ENCODE peak calls at places on chromosomes 7 and 10, in four cellular contexts. Y is upper lobe of left lung, M is body of pancreas, H is ovary. B is an unnamed sample.

GRCh38 chr10:49600781-49601400 is 9.2 kb upstream of the SLC18A3 start:
- DNase-seq in M (no peak), Y (no peak), H (no peak), B (no peak)

GRCh38 chr7:17320102-17320497 is 21.6 kb downstream of the AHR start:
- DNase-seq in M (no peak), Y (no peak), H (no peak), B (no peak)

GRCh38 chr7:46296526-46296925 is 375.5 kb upstream of the IGFBP3 start:
- DNase-seq in H (no peak), M (no peak), Y (no peak), B (no peak)

GRCh38 chr7:15839415-15840100 is 153.1 kb upstream of the MEOX2 start:
- DNase-seq in Y (no peak), H (no peak), M (peak; percentile 19), B (peak; percentile 25)

GRCh38 chr7:39926111-39926510 is 23.9 kb upstream of the CDK13 start:
- DNase-seq in H (no peak), M (no peak), Y (no peak), B (no peak)

GRCh38 chr7:80225361-80225760 is 90.7 kb downstream of the GNAI1 start:
- DNase-seq in Y (no peak), M (no peak), H (no peak), B (no peak)

GRCh38 chr10:10870523-10871241 is 147.0 kb upstream of the CELF2 start:
- DNase-seq in M (no peak), Y (no peak), H (no peak), B (no peak)

GRCh38 chr7:93910076-93910994 is 4.0 kb downstream of the GNGT1 start:
- DNase-seq in H (peak; percentile 82), M (peak; percentile 19), Y (no peak), B (no peak)

GRCh38 chr7:43727494-43727893 is 1.8 kb downstream of the COA1 start:
- DNase-seq in H (no peak), Y (no peak), M (no peak), B (no peak)

GRCh38 chr7:47448971-47449370 is 132.9 kb downstream of the TNS3 start:
- DNase-seq in M (no peak), Y (no peak), H (no peak), B (no peak)

GRCh38 chr7:130890176-130891020 is 156.4 kb upstream of the KLF14 start:
- DNase-seq in M (no peak), H (peak; percentile 40), Y (peak; percentile 64), B (no peak)

GRCh38 chr10:79058899-79059771 is 9.6 kb upstream of the ZMIZ1 start:
- DNase-seq in H (peak; percentile 7), M (peak; percentile 88), Y (peak; percentile 36), B (no peak)

GRCh38 chr7:123570390-123571182 is 13.0 kb upstream of the NDUFA5 start:
- DNase-seq in Y (no peak), H (no peak), M (no peak), B (no peak)

GRCh38 chr7:28383949-28384348 is 28.4 kb upstream of the CREB5 start:
- DNase-seq in Y (no peak), H (no peak), M (no peak), B (no peak)

GRCh38 chr7:96076350-96076707 is 245.6 kb downstream of the SLC25A13 start:
- DNase-seq in H (no peak), Y (no peak), M (no peak), B (no peak)

GRCh38 chr10:28382520-28383269 is 79.8 kb upstream of the MPP7 start:
- DNase-seq in H (no peak), Y (no peak), M (no peak), B (no peak)

GRCh38 chr10:22573820-22574569 is 140.4 kb downstream of the PIP4K2A start:
- DNase-seq in Y (no peak), M (no peak), H (no peak), B (no peak)

GRCh38 chr10:90855126-90855525 is 2.7 kb downstream of the HTR7 start:
- DNase-seq in M (no peak), H (no peak), Y (no peak), B (no peak)

GRCh38 chr10:6737080-6737641 is 157.1 kb upstream of the PRKCQ start:
- DNase-seq in M (no peak), Y (no peak), H (no peak), B (no peak)

GRCh38 chr10:109668703-109669102 is 254.6 kb downstream of the XPNPEP1 start:
- DNase-seq in H (no peak), Y (no peak), M (no peak), B (no peak)

GRCh38 chr10:69810998-69811397 is 9.3 kb downstream of the COL13A1 start:
- DNase-seq in H (no peak), Y (no peak), M (no peak), B (no peak)

GRCh38 chr7:83876593-83876992 is 227.7 kb upstream of the SEMA3E start:
- DNase-seq in Y (no peak), H (no peak), M (no peak), B (no peak)

GRCh38 chr7:130275826-130276291 is 9.2 kb downstream of the CPA2 start:
- DNase-seq in Y (no peak), H (no peak), M (no peak), B (no peak)

GRCh38 chr7:99021941-99022560 is 121.9 kb downstream of the SMURF1 start:
- DNase-seq in H (no peak), Y (peak; percentile 13), M (no peak), B (peak; percentile 74)

GRCh38 chr7:118068-118802 is 74.1 kb upstream of the FAM20C start:
- DNase-seq in M (no peak), Y (no peak), H (no peak), B (no peak)

GRCh38 chr10:110425684-110426293 is 71.9 kb upstream of the DUSP5 start:
- DNase-seq in Y (peak; percentile 39), H (no peak), M (no peak), B (no peak)

GRCh38 chr7:67371429-67372305 is 375.0 kb downstream of the TYW1 start:
- DNase-seq in M (peak; percentile 70), Y (peak; percentile 47), H (peak; percentile 51), B (peak; percentile 50)

GRCh38 chr10:48195803-48196202 is 78.7 kb downstream of the FRMPD2 start:
- DNase-seq in Y (no peak), H (no peak), M (no peak), B (no peak)
- TF ChIP-seq CTCF in Y (no peak), H (no peak), M (no peak), B (no peak)

DNA sequence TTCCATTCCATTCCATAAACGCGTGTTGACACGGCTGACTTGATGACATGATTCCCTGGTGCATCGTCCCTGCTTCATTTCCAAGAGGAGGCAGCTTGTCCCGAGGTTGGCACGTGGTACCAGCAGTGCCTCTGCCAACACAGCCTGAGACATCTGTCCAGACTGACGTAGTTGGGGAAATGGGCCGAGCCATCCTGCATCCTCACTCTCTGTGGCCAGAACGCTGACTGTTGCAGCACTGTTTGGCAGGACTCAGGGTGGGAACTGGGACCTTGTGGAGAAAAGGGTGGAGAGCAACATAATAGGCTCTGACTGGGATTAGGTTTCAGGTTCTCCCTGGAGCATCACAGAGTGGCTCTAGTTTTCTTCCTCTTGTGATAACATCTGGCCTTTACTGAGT is 118.6 kb upstream of the BTBD16 start:
- DNase-seq in M (peak; percentile 47), Y (no peak), H (no peak), B (peak; percentile 79)
- TF ChIP-seq POLR2A in M (no peak), Y (no peak), H (no peak), B (no peak)

DNA sequence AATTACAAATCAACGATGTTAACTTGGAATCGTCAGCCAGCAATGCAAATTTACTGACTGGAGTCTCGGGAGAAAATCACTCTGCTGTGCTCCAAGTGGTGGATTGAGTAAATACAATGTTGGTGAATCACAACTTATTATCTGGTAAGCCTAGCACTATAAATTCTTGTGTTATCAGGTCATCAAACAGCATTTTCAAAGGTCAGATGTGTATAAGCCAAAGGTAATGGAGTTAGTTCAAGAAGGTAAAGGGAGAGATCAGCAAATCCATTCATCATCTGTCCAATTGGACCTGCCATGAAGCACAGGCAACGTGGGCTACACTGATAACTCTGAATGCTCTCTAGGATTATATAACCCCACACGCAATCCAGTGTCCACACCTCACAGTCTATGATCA is 13.9 kb downstream of the CUBN start:
- DNase-seq in H (no peak), Y (no peak), M (no peak), B (no peak)
- TF ChIP-seq CTCF in H (no peak), Y (no peak), M (no peak), B (no peak)

GRCh38 chr10:317926-318325 is 182.7 kb downstream of the ZMYND11 start:
- DNase-seq in Y (no peak), H (no peak), M (no peak), B (no peak)
- TF ChIP-seq POLR2A in Y (no peak), H (no peak), M (no peak), B (no peak)

GRCh38 chr10:122526892-122527291 is 33.7 kb upstream of the DMBT1 start:
- DNase-seq in M (no peak), H (no peak), Y (no peak), B (no peak)

GRCh38 chr10:122524811-122525210 is 35.7 kb upstream of the DMBT1 start:
- DNase-seq in H (no peak), M (no peak), Y (no peak), B (no peak)

GRCh38 chr10:122521011-122521410 is 39.5 kb upstream of the DMBT1 start:
- DNase-seq in Y (no peak), H (no peak), M (no peak), B (no peak)

GRCh38 chr10:122530177-122530576 is 30.4 kb upstream of the DMBT1 start:
- DNase-seq in M (no peak), H (no peak), Y (peak; percentile 40), B (peak; percentile 83)

GRCh38 chr10:122525788-122526187 is 34.8 kb upstream of the DMBT1 start:
- DNase-seq in H (no peak), M (no peak), Y (peak; percentile 40), B (no peak)
- TF ChIP-seq CTCF in H (no peak), M (peak; percentile 29), Y (peak; percentile 33), B (no peak)

GRCh38 chr7:32489788-32490126 is 423 bp downstream of the LSM5 start:
- DNase-seq in H (no peak), Y (no peak), M (no peak), B (no peak)

GRCh38 chr7:32496052-32496813 is 944 bp downstream of the AVL9 start:
- DNase-seq in Y (no peak), H (no peak), M (no peak), B (no peak)

GRCh38 chr7:32494946-32495297 is 367 bp upstream of the AVL9 start:
- DNase-seq in H (no peak), Y (no peak), M (no peak), B (no peak)

GRCh38 chr7:32495298-32496051 is at the start of gene AVL9:
- DNase-seq in M (peak; percentile 97), H (peak; percentile 97), Y (peak; percentile 99), B (peak; percentile 97)

DNA sequence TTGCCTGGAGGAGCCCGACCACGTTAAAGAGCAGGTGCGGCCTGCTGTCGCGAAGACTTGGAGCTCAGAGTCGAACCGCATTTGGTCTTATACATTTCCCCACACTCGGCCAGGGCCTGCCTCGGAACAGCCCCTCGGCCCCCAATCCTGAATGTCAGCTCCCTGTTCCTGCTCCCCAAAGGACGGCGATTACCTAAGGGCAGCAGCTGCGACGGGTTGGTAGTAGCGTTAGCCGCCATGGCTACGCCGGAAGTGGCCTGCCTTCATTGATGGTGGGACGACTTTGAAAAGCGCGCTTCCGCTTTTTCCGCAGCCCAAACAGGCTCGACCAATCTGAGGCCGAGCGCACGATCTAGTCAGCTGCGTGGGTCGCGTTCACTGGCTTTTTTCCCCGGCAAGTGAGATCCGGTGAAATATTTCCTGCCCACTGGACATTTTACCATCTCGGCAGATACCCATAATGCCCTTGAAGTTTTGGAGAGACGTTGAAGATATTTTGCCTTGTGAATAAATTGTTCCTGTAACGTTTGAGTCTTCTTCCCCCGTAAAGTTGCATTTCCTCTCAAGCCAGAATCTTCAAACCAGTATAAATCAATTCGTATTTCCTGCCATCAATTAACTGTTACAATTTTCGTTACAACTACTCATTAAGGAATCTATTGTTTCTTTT is at the start of gene LSM5:
- DNase-seq in Y (peak; percentile 94), H (peak; percentile 86), M (peak; percentile 87), B (peak; percentile 97)
- TF ChIP-seq POLR2A in Y (no peak), H (no peak), M (peak; percentile 11), B (no peak)

GRCh38 chr7:158442260-158442659 is 145.4 kb downstream of the PTPRN2 start:
- DNase-seq in Y (no peak), M (no peak), H (no peak), B (no peak)
- TF ChIP-seq CTCF in Y (no peak), M (peak; percentile 19), H (no peak), B (no peak)

B was measured in lower leg skin.